ENCODE peak calls at places on chromosomes 6 and 20, in four cellular contexts. A, V, F and O are unnamed samples.
A peak's percentile ranks its signal among the peaks of the same experiment; 100 is the strongest.

GRCh38 chr20:50484271-50484976 is 25.8 kb upstream of the PTPN1 start:
- DNase-seq in A (no peak), V (no peak), F (no peak), O (no peak)

GRCh38 chr6:11143394-11144371 is 32.2 kb upstream of the ERVFRD-1 start:
- DNase-seq in F (peak; percentile 34), A (no peak), V (peak; percentile 76), O (no peak)

GRCh38 chr6:6758915-6759654 is 170.6 kb downstream of the LY86 start:
- DNase-seq in V (peak; percentile 86), A (no peak), F (peak; percentile 59), O (peak; percentile 9)

GRCh38 chr20:25280574-25281535 is 33.0 kb downstream of the PYGB start:
- DNase-seq in A (no peak), F (no peak), V (no peak), O (no peak)

GRCh38 chr6:12602951-12603710 is 113.4 kb upstream of the PHACTR1 start:
- DNase-seq in F (peak; percentile 31), V (peak; percentile 40), A (no peak), O (no peak)

GRCh38 chr20:56249244-56249955 is 868 bp downstream of the MC3R start:
- DNase-seq in V (peak; percentile 9), A (no peak), F (peak; percentile 23), O (no peak)

GRCh38 chr6:111157412-111157811 is 70.1 kb downstream of the SLC16A10 start:
- DNase-seq in V (no peak), F (no peak), A (no peak), O (no peak)

GRCh38 chr6:131937219-131937618 is 14.0 kb downstream of the CCN2 start:
- DNase-seq in V (no peak), A (no peak), F (no peak), O (no peak)

GRCh38 chr6:107823047-107823557 is 1.0 kb downstream of the SCML4 start:
- DNase-seq in V (no peak), A (no peak), F (no peak), O (peak; percentile 81)

GRCh38 chr6:46863791-46864190 is 57.9 kb downstream of the ADGRF5 start:
- DNase-seq in V (no peak), A (no peak), F (no peak), O (no peak)